ENCODE peak calls at places on chromosomes 12 and 14, in ten cellular contexts. E, V, Q, N, P, C, J, O, T and W are unnamed samples.

GRCh38 chr14:89952581-89952980 is 1.9 kb downstream of the EFCAB11 start:
- DNase-seq in E (no peak), V (no peak), Q (no peak), N (no peak), P (no peak), C (no peak), J (no peak), O (no peak), T (no peak), W (no peak)

GRCh38 chr12:93373847-93374723 is 3.6 kb upstream of the NUDT4 start:
- DNase-seq in E (no peak), V (no peak), Q (no peak), N (no peak), P (no peak), C (peak; percentile 35), J (no peak), O (no peak), T (no peak), W (no peak)

GRCh38 chr12:67052981-67053380 is 216.2 kb upstream of the CAND1 start:
- DNase-seq in E (no peak), V (no peak), Q (no peak), N (no peak), P (no peak), C (no peak), J (no peak), O (no peak), T (no peak), W (no peak)

GRCh38 chr12:114286145-114286544 is 119.8 kb downstream of the TBX5 start:
- DNase-seq in E (no peak), V (no peak), Q (no peak), N (no peak), P (no peak), C (no peak), J (no peak), O (no peak), T (no peak), W (no peak)

GRCh38 chr14:105267820-105268548 is 19.7 kb downstream of the BTBD6 start:
- DNase-seq in E (no peak), V (no peak), Q (no peak), N (no peak), P (no peak), C (no peak), J (no peak), O (peak; percentile 67), T (no peak), W (no peak)

GRCh38 chr14:91303091-91303923 is 58.8 kb upstream of the GPR68 start:
- DNase-seq in E (no peak), V (no peak), Q (peak; percentile 71), N (peak; percentile 81), P (peak; percentile 72), C (no peak), J (no peak), O (peak; percentile 84), T (no peak), W (no peak)

GRCh38 chr14:64410084-64410774 is 22.1 kb downstream of the MTHFD1 start:
- DNase-seq in E (peak; percentile 35), V (no peak), Q (no peak), N (no peak), P (no peak), C (no peak), J (no peak), O (no peak), T (peak; percentile 31), W (peak; percentile 42)

GRCh38 chr12:39372204-39372925 is 70.6 kb downstream of the KIF21A start:
- DNase-seq in E (no peak), V (no peak), Q (no peak), N (no peak), P (no peak), C (no peak), J (no peak), O (no peak), T (no peak), W (no peak)

GRCh38 chr14:94364037-94364436 is 24.4 kb downstream of the SERPINA1 start:
- DNase-seq in E (no peak), V (no peak), Q (peak; percentile 29), N (no peak), P (no peak), C (no peak), J (no peak), O (no peak), T (no peak), W (no peak)

GRCh38 chr12:100359822-100360221 is 2.9 kb downstream of the SLC17A8 start:
- DNase-seq in E (peak; percentile 9), V (no peak), Q (no peak), N (no peak), P (no peak), C (no peak), J (no peak), O (no peak), T (peak; percentile 11), W (peak; percentile 12)

GRCh38 chr14:99531221-99532096 is 50.2 kb downstream of the CCNK start:
- DNase-seq in E (peak; percentile 81), V (no peak), Q (no peak), N (no peak), P (no peak), C (no peak), J (no peak), O (no peak), T (peak; percentile 77), W (no peak)

GRCh38 chr14:103696027-103696402 is 19.2 kb downstream of the XRCC3 start:
- DNase-seq in E (no peak), V (no peak), Q (no peak), N (peak; percentile 48), P (no peak), C (no peak), J (no peak), O (no peak), T (no peak), W (no peak)

GRCh38 chr14:61564623-61565091 is 130.7 kb upstream of the HIF1A start:
- DNase-seq in E (peak; percentile 97), V (no peak), Q (no peak), N (no peak), P (no peak), C (no peak), J (no peak), O (no peak), T (peak; percentile 96), W (peak; percentile 94)

GRCh38 chr12:131941116-131941986 is 8.4 kb upstream of the EP400 start:
- DNase-seq in E (no peak), V (peak; percentile 8), Q (peak; percentile 57), N (no peak), P (no peak), C (no peak), J (no peak), O (no peak), T (no peak), W (no peak)

GRCh38 chr12:131229426-131230339 is 276.0 kb downstream of the ADGRD1 start:
- DNase-seq in E (no peak), V (no peak), Q (peak; percentile 58), N (no peak), P (peak; percentile 37), C (no peak), J (no peak), O (no peak), T (no peak), W (no peak)

GRCh38 chr14:31387091-31387490 is 33.3 kb downstream of the HEATR5A start:
- DNase-seq in E (no peak), V (no peak), Q (no peak), N (no peak), P (no peak), C (no peak), J (no peak), O (no peak), T (no peak), W (no peak)

GRCh38 chr12:6369916-6370575 is 5.3 kb downstream of the SCNN1A start:
- DNase-seq in E (no peak), V (no peak), Q (no peak), N (no peak), P (no peak), C (no peak), J (no peak), O (no peak), T (no peak), W (no peak)
- H3K4me3 ChIP-seq in E (no peak overlapping the region), V (no peak overlapping the region), Q (no peak overlapping the region), N (no peak overlapping the region), P (no peak overlapping the region), C (peak overlapping the region; percentile 10), J (no peak overlapping the region), O (no peak overlapping the region), T (no peak overlapping the region), W (no peak overlapping the region)

GRCh38 chr12:51388066-51388799 is 3.0 kb downstream of the GALNT6 start:
- DNase-seq in E (peak; percentile 60), V (no peak), Q (no peak), N (no peak), P (no peak), C (no peak), J (no peak), O (peak; percentile 63), T (peak; percentile 81), W (no peak)
- H3K4me3 ChIP-seq in E (no peak overlapping the region), V (no peak overlapping the region), Q (no peak overlapping the region), N (no peak overlapping the region), P (no peak overlapping the region), C (no peak overlapping the region), J (no peak overlapping the region), O (no peak overlapping the region), T (no peak overlapping the region), W (no peak overlapping the region)

DNA sequence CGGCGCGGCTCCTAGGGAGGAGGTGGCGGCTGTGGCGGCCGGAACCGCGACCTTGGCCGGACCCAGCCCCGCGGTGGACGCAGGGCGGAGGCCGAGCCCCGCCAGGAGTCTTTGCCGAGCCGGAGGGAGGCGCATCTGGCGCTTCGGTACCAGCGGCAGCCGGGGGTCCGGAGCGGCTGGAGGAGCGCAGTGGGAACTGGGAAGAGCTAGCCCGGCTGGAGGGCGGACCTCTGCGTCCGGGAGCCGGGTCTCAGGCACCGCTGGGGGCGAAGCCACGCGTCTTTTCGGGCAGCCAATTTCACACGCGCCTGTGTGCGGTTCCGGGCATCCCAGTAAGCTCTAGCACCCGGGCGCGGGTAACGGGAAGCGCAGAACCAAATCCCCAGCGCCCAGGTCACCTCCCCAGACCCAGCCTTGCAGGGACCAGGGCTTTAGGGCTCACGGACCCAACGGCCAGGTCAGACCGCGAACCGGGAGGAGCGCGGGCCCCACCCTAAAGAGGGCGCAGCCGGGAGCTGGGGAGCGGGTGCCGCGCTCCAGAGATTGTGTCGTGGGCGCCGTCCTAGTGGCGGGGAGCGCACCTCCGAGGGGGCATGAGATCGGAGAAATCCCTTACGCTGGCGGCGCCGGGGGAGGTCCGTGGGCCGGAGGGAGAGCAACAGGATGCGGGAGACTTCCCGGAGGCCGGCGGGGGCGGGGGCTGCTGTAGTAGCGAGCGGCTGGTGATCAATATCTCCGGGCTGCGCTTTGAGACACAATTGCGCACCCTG is 89.4 kb downstream of the GALNT8 start:
- DNase-seq in E (no peak), V (no peak), Q (no peak), N (no peak), P (no peak), C (no peak), J (no peak), O (peak; percentile 60), T (no peak), W (no peak)
- H3K4me3 ChIP-seq in E (no peak overlapping the region), V (peak overlapping the region; percentile 35), Q (peak overlapping the region; percentile 37), N (no peak overlapping the region), P (peak overlapping the region; percentile 49), C (peak overlapping the region; percentile 49), J (no peak overlapping the region), O (peak overlapping the region; percentile 52), T (peak overlapping the region; percentile 26), W (peak overlapping the region; percentile 40)

DNA sequence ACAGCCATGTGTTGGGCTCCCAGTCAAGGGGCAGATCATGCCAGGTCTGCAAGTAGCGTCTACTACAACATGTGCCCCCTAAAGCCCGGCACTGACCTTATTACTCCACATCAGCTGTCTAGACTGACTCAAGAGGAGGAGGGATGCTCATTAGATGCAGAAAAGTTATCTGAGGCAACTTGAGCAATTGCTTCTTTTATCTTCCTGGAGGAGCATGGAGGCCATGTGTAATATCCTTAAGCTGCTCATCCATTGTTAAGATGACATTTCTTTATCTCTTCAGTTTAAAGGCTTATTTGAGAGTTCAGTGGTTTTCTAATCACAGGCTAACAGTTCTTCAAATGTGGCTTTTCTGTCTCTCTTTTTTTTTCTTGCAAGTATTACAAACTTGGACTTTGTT is 404.6 kb upstream of the FLRT2 start:
- DNase-seq in E (no peak), V (no peak), Q (no peak), N (no peak), P (no peak), C (no peak), J (no peak), O (no peak), T (no peak), W (no peak)
- H3K4me3 ChIP-seq in E (no peak overlapping the region), V (no peak overlapping the region), Q (no peak overlapping the region), N (no peak overlapping the region), P (no peak overlapping the region), C (no peak overlapping the region), J (no peak overlapping the region), O (no peak overlapping the region), T (no peak overlapping the region), W (no peak overlapping the region)